ENCODE peak calls at places on chromosome 16, in five cellular contexts. Y is fibroblast of lung, Q is OCI-LY7, S is tibial nerve, F is epithelial cell of esophagus. D is an unnamed sample.

GRCh38 chr16:64754279-64754678 is 367.6 kb downstream of the CDH11 start:
- DNase-seq in Y (peak), Q (no peak), S (no peak), F (no peak), D (no peak)

GRCh38 chr16:87150359-87151280 is 166.6 kb downstream of the C16orf95 start:
- DNase-seq in Y (peak), Q (no peak), S (no peak), F (no peak), D (no peak)

GRCh38 chr16:28901862-28902261 is 23.2 kb downstream of the RABEP2 start:
- DNase-seq in Y (no peak), Q (no peak), S (no peak), F (no peak), D (no peak)

GRCh38 chr16:3835089-3835602 is 45.4 kb downstream of the CREBBP start:
- DNase-seq in Y (no peak), Q (no peak), S (no peak), F (no peak), D (no peak)

GRCh38 chr16:3578121-3578520 is 918 bp upstream of the NLRC3 start:
- DNase-seq in Y (no peak), Q (peak), S (no peak), F (no peak), D (no peak)

GRCh38 chr16:17836868-17837602 is 366.3 kb upstream of the XYLT1 start:
- DNase-seq in Y (peak), Q (no peak), S (no peak), F (peak), D (peak)

GRCh38 chr16:15993541-15993940 is 44.1 kb downstream of the ABCC1 start:
- DNase-seq in Y (peak), Q (no peak), S (no peak), F (no peak), D (no peak)

GRCh38 chr16:27698266-27698665 is 148.3 kb downstream of the KATNIP start:
- DNase-seq in Y (no peak), Q (no peak), S (no peak), F (no peak), D (no peak)

GRCh38 chr16:17469011-17469741 is 1.6 kb downstream of the XYLT1 start:
- DNase-seq in Y (peak), Q (peak), S (no peak), F (no peak), D (peak)

GRCh38 chr16:57256601-57257395 is 11.7 kb downstream of the ARL2BP start:
- DNase-seq in Y (no peak), Q (no peak), S (no peak), F (no peak), D (no peak)

GRCh38 chr16:4501071-4501478 is 24.9 kb downstream of the HMOX2 start:
- DNase-seq in Y (peak), Q (no peak), S (no peak), F (no peak), D (no peak)

GRCh38 chr16:79369796-79370195 is 230.7 kb downstream of the MAF start:
- DNase-seq in Y (no peak), Q (no peak), S (no peak), F (no peak), D (no peak)

GRCh38 chr16:75494696-75495601 is at the start of gene CHST6:
- DNase-seq in Y (peak), Q (no peak), S (no peak), F (no peak), D (no peak)

GRCh38 chr16:85891033-85891775 is 7.8 kb upstream of the IRF8 start:
- DNase-seq in Y (peak), Q (no peak), S (no peak), F (peak), D (no peak)

GRCh38 chr16:55703003-55704001 is 47.5 kb downstream of the SLC6A2 start:
- DNase-seq in Y (peak), Q (peak), S (peak), F (peak), D (peak)

GRCh38 chr16:10228779-10229178 is 46.6 kb upstream of the GRIN2A start:
- DNase-seq in Y (no peak), Q (no peak), S (no peak), F (no peak), D (no peak)

GRCh38 chr16:81635336-81635947 is 143.6 kb upstream of the PLCG2 start:
- DNase-seq in Y (no peak), Q (no peak), S (no peak), F (no peak), D (no peak)

GRCh38 chr16:87329436-87330256 is 12.5 kb upstream of the C16orf95 start:
- DNase-seq in Y (no peak), Q (no peak), S (no peak), F (no peak), D (no peak)

GRCh38 chr16:81216706-81217105 is 21.8 kb upstream of the BCO1 start:
- DNase-seq in Y (no peak), Q (no peak), S (no peak), F (no peak), D (no peak)

GRCh38 chr16:51184702-51185433 is 33.8 kb upstream of the SALL1 start:
- DNase-seq in Y (no peak), Q (peak), S (no peak), F (no peak), D (no peak)

GRCh38 chr16:60929-61878 is 7.6 kb downstream of the SNRNP25 start:
- DNase-seq in Y (no peak), Q (no peak), S (no peak), F (no peak), D (no peak)

GRCh38 chr16:48014349-48015135 is 141.3 kb downstream of the ABCC12 start:
- DNase-seq in Y (peak), Q (no peak), S (no peak), F (peak), D (no peak)

GRCh38 chr16:72066747-72067146 is 3.7 kb downstream of the HPR start:
- DNase-seq in Y (peak), Q (peak), S (no peak), F (peak), D (no peak)

GRCh38 chr16:85759631-85760419 is 8.9 kb upstream of the C16orf74 start:
- DNase-seq in Y (no peak), Q (peak), S (no peak), F (peak), D (no peak)

GRCh38 chr16:11914759-11915643 is 755 bp downstream of the GSPT1 start:
- DNase-seq in Y (peak), Q (peak), S (no peak), F (peak), D (no peak)

GRCh38 chr16:4362476-4363250 is 9.0 kb upstream of the VASN start:
- DNase-seq in Y (no peak), Q (peak), S (no peak), F (no peak), D (no peak)

GRCh38 chr16:48347980-48348379 is 37.2 kb downstream of the SIAH1 start:
- DNase-seq in Y (no peak), Q (no peak), S (no peak), F (no peak), D (no peak)

GRCh38 chr16:10744370-10745030 is 858 bp downstream of the NUBP1 start:
- DNase-seq in Y (peak), Q (no peak), S (no peak), F (no peak), D (no peak)

GRCh38 chr16:72068930-72069329 is 5.9 kb downstream of the HPR start:
- DNase-seq in Y (no peak), Q (no peak), S (no peak), F (peak), D (no peak)

GRCh38 chr16:81717662-81718189 is 61.4 kb upstream of the PLCG2 start:
- DNase-seq in Y (no peak), Q (no peak), S (no peak), F (no peak), D (no peak)

GRCh38 chr16:81476732-81477131 is 32.1 kb downstream of the CMIP start:
- DNase-seq in Y (no peak), Q (no peak), S (no peak), F (no peak), D (no peak)

GRCh38 chr16:51393381-51394005 is 242.4 kb upstream of the SALL1 start:
- DNase-seq in Y (peak), Q (no peak), S (no peak), F (peak), D (no peak)

GRCh38 chr16:68575082-68575481 is 36.0 kb downstream of the ZFP90 start:
- DNase-seq in Y (no peak), Q (no peak), S (no peak), F (peak), D (no peak)

GRCh38 chr16:75226550-75227360 is 8.0 kb downstream of the CTRB1 start:
- DNase-seq in Y (no peak), Q (no peak), S (no peak), F (no peak), D (no peak)

GRCh38 chr16:74560912-74561311 is 46.0 kb downstream of the GLG1 start:
- DNase-seq in Y (no peak), Q (no peak), S (no peak), F (no peak), D (no peak)

GRCh38 chr16:75304521-75305363 is 53.3 kb upstream of the BCAR1 start:
- DNase-seq in Y (peak), Q (no peak), S (no peak), F (peak), D (peak)

GRCh38 chr16:57357330-57358151 is 1.0 kb upstream of the CCL22 start:
- DNase-seq in Y (no peak), Q (no peak), S (no peak), F (no peak), D (no peak)

GRCh38 chr16:54193656-54194007 is 93.0 kb downstream of the IRX3 start:
- DNase-seq in Y (peak), Q (peak), S (peak), F (peak), D (no peak)

GRCh38 chr16:54191592-54191991 is 95.0 kb downstream of the IRX3 start:
- DNase-seq in Y (no peak), Q (no peak), S (no peak), F (no peak), D (no peak)

GRCh38 chr16:54193013-54193655 is 93.5 kb downstream of the IRX3 start:
- DNase-seq in Y (no peak), Q (no peak), S (no peak), F (no peak), D (no peak)

GRCh38 chr16:54191163-54191562 is 95.4 kb downstream of the IRX3 start:
- DNase-seq in Y (no peak), Q (no peak), S (no peak), F (no peak), D (no peak)

DNA sequence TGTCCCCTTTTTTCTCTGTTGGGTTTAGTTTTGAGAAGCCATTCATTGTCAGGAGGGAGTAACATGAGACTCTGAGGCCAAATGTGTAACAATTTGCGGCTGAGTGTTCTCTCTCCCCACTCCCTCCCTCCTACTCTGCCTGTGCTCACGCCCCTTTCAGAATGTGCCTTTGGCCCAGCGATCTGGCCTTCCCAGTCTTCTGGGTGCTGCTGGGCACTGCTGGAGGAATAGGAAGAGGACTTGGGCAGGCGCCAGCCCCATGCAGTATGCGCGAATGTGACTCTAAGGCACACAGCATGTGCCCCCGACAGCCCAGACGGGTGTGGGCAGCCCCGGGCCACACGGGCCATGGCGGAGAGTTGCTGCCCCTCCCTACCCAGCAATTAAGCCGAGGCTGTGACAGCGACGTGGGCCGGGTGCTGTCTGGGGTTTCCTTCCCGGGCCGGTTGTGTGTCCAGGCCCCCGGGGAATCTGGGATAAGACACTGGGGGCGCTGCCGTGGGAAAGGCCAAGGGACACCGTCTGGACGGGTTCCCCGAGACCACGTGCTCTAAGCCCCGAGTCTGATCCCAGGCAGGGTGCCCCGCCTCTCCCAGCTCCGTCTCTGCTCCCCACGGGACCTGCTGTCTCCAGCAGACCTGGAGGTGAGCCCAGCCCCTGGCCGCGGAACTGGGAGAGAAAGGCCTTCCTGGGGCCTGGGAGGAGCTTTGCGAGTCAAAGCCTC is 92.4 kb downstream of the IRX3 start:
- DNase-seq in Y (peak), Q (no peak), S (peak), F (peak), D (no peak)
- TF ChIP-seq CTCF in Y (no peak), Q (no peak), S (no peak), F (no peak), D (no peak)

DNA sequence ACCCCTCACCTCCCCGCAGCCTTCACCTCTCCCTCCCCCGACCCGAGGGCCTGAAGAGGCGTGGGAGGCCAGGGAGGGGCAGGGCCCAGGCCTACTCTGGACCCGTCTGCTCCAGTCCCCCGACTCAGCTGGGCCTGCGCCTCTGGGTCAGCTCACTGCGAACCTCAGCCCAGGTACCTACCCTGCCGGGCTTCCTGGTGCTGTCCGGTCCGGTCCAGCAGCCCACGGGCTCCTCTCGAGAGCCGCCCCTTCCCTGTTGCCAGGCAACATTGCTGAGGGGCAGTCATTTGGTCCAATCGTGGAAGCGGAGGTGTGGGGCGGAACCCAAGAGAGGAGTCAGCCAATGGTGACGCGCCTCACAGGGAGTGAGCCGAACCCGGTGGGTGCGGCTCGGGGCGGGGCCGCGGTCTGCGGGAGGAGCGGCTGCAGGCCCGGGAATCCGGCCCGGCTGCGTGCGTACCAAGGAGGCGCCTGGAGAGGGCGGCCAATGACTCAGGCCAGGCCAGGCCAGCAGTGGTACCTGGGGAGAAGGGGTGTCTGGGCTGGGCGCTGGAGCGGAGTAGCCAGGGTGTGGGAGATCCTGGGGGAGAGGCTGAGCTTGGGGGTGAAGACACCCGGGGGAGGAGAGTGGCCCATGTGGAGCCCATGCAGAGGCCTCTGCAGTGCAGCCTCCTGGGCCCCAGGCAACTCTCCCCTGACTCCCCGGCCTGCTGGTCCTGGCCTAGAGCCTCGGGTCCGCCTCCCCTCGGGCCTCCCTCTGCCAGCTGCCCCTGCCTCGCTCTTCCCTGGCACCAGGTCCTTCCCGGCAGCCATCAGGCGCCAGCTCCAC is at the start of gene MEAK7:
- DNase-seq in Y (peak), Q (peak), S (peak), F (peak), D (peak)
- TF ChIP-seq CTCF in Y (no peak), Q (peak), S (peak), F (no peak), D (peak)

DNA sequence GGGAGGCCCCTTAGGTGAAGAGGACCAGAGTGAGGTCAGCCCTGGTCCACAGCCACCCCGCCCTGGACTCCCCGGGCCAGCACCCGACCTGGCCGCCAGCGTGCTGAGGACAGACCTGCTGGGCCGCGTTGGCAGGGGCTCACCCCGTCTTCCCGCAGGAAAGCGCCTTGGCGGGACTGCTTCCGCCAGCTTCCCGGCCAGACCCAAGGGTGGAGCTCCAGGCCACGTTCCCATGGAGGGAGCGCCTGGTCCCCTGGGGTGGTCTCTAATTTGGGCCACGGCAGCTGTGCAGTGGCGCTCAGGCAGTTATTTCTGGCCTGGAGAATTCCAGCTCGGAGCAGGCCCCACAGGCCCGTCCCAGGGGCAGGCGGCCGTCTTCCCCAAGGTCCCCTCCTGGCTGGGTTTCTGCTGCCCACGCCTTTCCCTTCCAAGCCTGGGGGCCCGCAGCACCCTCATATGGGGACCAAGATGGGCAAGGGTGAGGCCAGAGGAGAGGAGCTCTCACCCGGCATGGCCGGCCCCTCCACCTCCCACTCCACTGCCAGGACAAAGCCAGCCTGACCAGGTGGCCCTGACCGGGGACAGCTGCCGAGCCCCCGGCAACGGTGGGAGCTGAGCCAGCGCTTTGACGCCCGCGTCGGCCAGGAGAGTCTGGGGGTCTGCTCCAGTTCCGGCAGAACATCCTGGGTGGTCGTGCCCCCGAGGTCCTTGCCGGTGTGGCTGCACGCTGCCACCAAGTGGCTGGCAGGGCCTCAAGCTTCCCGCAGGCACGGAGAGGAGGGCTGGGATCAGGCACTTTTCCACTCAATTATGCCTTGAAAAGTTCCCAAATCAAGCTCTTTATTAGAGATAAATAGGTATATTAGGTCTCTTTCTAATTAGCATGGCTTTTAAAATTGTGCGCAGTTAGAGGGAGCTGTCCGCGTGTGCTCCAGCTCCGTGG is 28.1 kb downstream of the CACNA1H start:
- DNase-seq in Y (no peak), Q (no peak), S (no peak), F (no peak), D (no peak)
- TF ChIP-seq CTCF in Y (peak), Q (peak), S (no peak), F (no peak), D (no peak)

DNA sequence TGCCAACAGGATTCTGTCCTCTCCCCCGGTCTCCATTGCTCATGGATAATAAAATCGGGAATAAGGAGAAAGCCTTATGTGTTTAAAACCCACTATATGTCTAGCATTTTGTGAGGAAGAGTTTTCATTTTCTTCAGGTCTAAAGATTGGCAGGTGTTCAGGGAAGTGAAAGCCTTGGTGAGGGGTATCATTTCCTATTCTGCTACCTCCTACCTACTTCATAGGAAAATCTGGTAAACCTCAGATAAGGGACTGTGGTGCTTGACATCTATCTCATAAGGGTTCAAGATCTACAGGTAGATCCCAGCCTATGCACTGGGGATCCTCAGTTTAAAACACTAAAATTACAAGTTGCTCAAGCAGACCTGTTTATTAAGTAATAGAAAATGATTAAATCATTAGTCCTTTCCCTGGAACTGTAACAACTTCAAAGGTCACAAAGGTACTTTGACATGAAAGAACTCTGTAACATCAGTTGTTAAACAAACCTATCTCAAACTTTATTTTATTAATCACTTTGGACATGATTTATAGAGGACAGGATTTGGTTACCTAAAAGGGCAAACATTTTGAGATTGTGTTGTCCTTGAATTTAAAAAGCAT is 6.5 kb downstream of the MOSMO start:
- DNase-seq in Y (no peak), Q (peak), S (no peak), F (peak), D (no peak)
- TF ChIP-seq CTCF in Y (no peak), Q (no peak), S (no peak), F (no peak), D (no peak)

GRCh38 chr16:30369938-30370443 is 303 bp downstream of the TBC1D10B start:
- DNase-seq in Y (no peak), Q (no peak), S (no peak), F (no peak), D (no peak)

GRCh38 chr16:30372037-30372712 is 1.9 kb upstream of the TBC1D10B start:
- DNase-seq in Y (no peak), Q (peak), S (no peak), F (no peak), D (no peak)

GRCh38 chr16:30369091-30369937 is 980 bp downstream of the TBC1D10B start:
- DNase-seq in Y (no peak), Q (no peak), S (no peak), F (no peak), D (no peak)

GRCh38 chr16:30371248-30371816 is 1.0 kb upstream of the TBC1D10B start:
- DNase-seq in Y (no peak), Q (no peak), S (no peak), F (no peak), D (no peak)

GRCh38 chr16:30370444-30371247 is at the start of gene TBC1D10B:
- DNase-seq in Y (peak), Q (peak), S (peak), F (peak), D (peak)
- TF ChIP-seq CTCF in Y (peak), Q (peak), S (peak), F (peak), D (peak)

GRCh38 chr16:89574681-89575246 is 794 bp upstream of the CPNE7 start:
- DNase-seq in Y (peak), Q (peak), S (no peak), F (peak), D (no peak)
- TF ChIP-seq CTCF in Y (peak), Q (peak), S (peak), F (peak), D (peak)

GRCh38 chr16:53692146-53692545 is 11.5 kb downstream of the RPGRIP1L start:
- DNase-seq in Y (no peak), Q (no peak), S (no peak), F (peak), D (no peak)
- TF ChIP-seq CTCF in Y (peak), Q (no peak), S (no peak), F (peak), D (peak)